ENCODE peak calls at places on chromosomes 11 and 22, in four cellular contexts. M is NCI-H1694; G is activated T-cell treated with anti-CD3 and anti-CD28 coated beads for 1 hour; Q is activated naive CD8-positive, alpha-beta T cell treated with anti-CD3 and anti-CD28 coated beads, Interleukin-2, amount 50 U/mL, for 16 hours. Y is an unnamed sample.

GRCh38 chr11:43992834-43993637 is 50.6 kb downstream of the C11orf96 start:
- DNase-seq in M (peak), Q (no peak), G (no peak), Y (no peak)

GRCh38 chr22:46036558-46037408 is 59.8 kb upstream of the WNT7B start:
- DNase-seq in Q (no peak), M (no peak), G (peak), Y (no peak)

GRCh38 chr11:126063510-126063858 is 818 bp upstream of the CDON start:
- DNase-seq in G (no peak), Q (no peak), M (no peak), Y (no peak)

GRCh38 chr11:128902515-128903066 is 11.4 kb downstream of the KCNJ5 start:
- DNase-seq in G (no peak), Q (no peak), M (no peak), Y (no peak)

GRCh38 chr11:118818130-118818529 is 27.2 kb upstream of the DDX6 start:
- DNase-seq in G (no peak), Q (no peak), M (no peak), Y (no peak)

GRCh38 chr11:56932572-56933235 is 56.0 kb upstream of the OR5AK2 start:
- DNase-seq in M (no peak), Q (no peak), G (no peak), Y (no peak)

GRCh38 chr11:133762538-133762937 is 82.8 kb downstream of the SPATA19 start:
- DNase-seq in Q (no peak), G (no peak), M (no peak), Y (no peak)

GRCh38 chr11:36071917-36072500 is 128.1 kb downstream of the LDLRAD3 start:
- DNase-seq in G (no peak), M (no peak), Q (no peak), Y (no peak)

GRCh38 chr11:102914238-102915043 is 39.7 kb upstream of the MMP12 start:
- DNase-seq in Q (no peak), G (no peak), M (no peak), Y (no peak)

GRCh38 chr11:132821027-132821426 is 711.3 kb downstream of the OPCML start:
- DNase-seq in Q (no peak), G (no peak), M (no peak), Y (no peak)

GRCh38 chr11:61294717-61295595 is at the start of gene VWCE:
- DNase-seq in G (peak), Q (peak), M (peak), Y (peak)

GRCh38 chr11:110318638-110319404 is 22.4 kb upstream of the RDX start:
- DNase-seq in Q (no peak), G (no peak), M (no peak), Y (no peak)

GRCh38 chr11:2510626-2511402 is 66.0 kb downstream of the KCNQ1 start:
- DNase-seq in G (no peak), M (no peak), Q (no peak), Y (no peak)

GRCh38 chr11:15309296-15309695 is 194.6 kb downstream of the INSC start:
- DNase-seq in G (no peak), Q (no peak), M (no peak), Y (no peak)

GRCh38 chr11:31722754-31723153 is 88.4 kb downstream of the PAX6 start:
- DNase-seq in G (no peak), Q (no peak), M (no peak), Y (no peak)

GRCh38 chr11:69889400-69890372 is 70.5 kb upstream of the FGF3 start:
- DNase-seq in G (no peak), M (no peak), Q (no peak), Y (no peak)

GRCh38 chr11:94639901-94640721 is 72.9 kb downstream of the PIWIL4 start:
- DNase-seq in M (no peak), Q (no peak), G (no peak), Y (no peak)

GRCh38 chr22:32200752-32201151 is 4.1 kb downstream of the RFPL2 start:
- DNase-seq in Q (no peak), M (no peak), G (no peak), Y (no peak)

GRCh38 chr22:39232806-39233735 is 11.7 kb downstream of the PDGFB start:
- DNase-seq in Q (no peak), M (no peak), G (no peak), Y (no peak)

GRCh38 chr11:86696004-86696403 is 23.6 kb upstream of the ME3 start:
- DNase-seq in M (no peak), Q (no peak), G (no peak), Y (no peak)

GRCh38 chr11:88175004-88175706 is at the start of gene RAB38:
- DNase-seq in Q (no peak), M (no peak), G (no peak), Y (no peak)

GRCh38 chr22:49212002-49212401 is 615.7 kb downstream of the BRD1 start:
- DNase-seq in M (no peak), G (no peak), Q (no peak), Y (no peak)

GRCh38 chr11:35290876-35291275 is 128.5 kb downstream of the SLC1A2 start:
- DNase-seq in G (no peak), Q (no peak), M (no peak), Y (no peak)

GRCh38 chr22:32818446-32819115 is 17.1 kb downstream of the TIMP3 start:
- DNase-seq in G (no peak), Q (no peak), M (no peak), Y (no peak)

GRCh38 chr11:61792310-61793083 is at the start of the genes FEN1 and TMEM258:
- DNase-seq in G (peak), M (peak), Q (peak), Y (peak)

GRCh38 chr11:113697075-113697474 is 9.0 kb downstream of the TMPRSS5 start:
- DNase-seq in M (no peak), Q (no peak), G (no peak), Y (no peak)

GRCh38 chr11:99154277-99154676 is 133.5 kb downstream of the CNTN5 start:
- DNase-seq in G (no peak), M (peak), Q (no peak), Y (no peak)

GRCh38 chr22:39384750-39385480 is 14.7 kb upstream of the TAB1 start:
- DNase-seq in Q (no peak), M (no peak), G (no peak), Y (no peak)

GRCh38 chr11:128610765-128611617 is 23.6 kb upstream of the ETS1 start:
- DNase-seq in G (peak), M (no peak), Q (no peak), Y (no peak)

GRCh38 chr22:35978889-35979288 is 49.7 kb downstream of the RBFOX2 start:
- DNase-seq in M (no peak), Q (no peak), G (no peak), Y (no peak)

GRCh38 chr11:63769044-63769718 is 606 bp upstream of the ZFTA start:
- DNase-seq in G (no peak), M (no peak), Q (no peak), Y (no peak)

GRCh38 chr11:118241191-118242098 is 10.7 kb downstream of the MPZL3 start:
- DNase-seq in M (no peak), Q (no peak), G (peak), Y (no peak)

GRCh38 chr11:19628018-19628417 is 84.6 kb upstream of the NAV2 start:
- DNase-seq in M (no peak), Q (no peak), G (no peak), Y (no peak)

GRCh38 chr11:108609681-108610080 is 16.1 kb upstream of the EXPH5 start:
- DNase-seq in Q (no peak), G (no peak), M (no peak), Y (no peak)

Y was measured in T-helper 1 cell.